ENCODE peak calls at places on chromosomes 11 and 22, in four cellular contexts. S is PC-3, K is BJ, I is kidney epithelial cell. W is an unnamed sample.

GRCh38 chr22:24521791-24522245 is 26.7 kb downstream of the UPB1 start:
- DNase-seq in S (peak), K (no peak), I (peak), W (no peak)

GRCh38 chr11:60874421-60875365 is 7.4 kb downstream of the ZP1 start:
- DNase-seq in S (no peak), K (no peak), I (no peak), W (no peak)

GRCh38 chr11:77181226-77181625 is 53.2 kb downstream of the MYO7A start:
- DNase-seq in S (no peak), K (no peak), I (no peak), W (no peak)

GRCh38 chr11:78223320-78223954 is 34.7 kb downstream of the USP35 start:
- DNase-seq in S (no peak), K (no peak), I (no peak), W (no peak)

GRCh38 chr22:46450931-46451660 is 86.3 kb downstream of the CELSR1 start:
- DNase-seq in S (peak), K (no peak), I (no peak), W (no peak)

GRCh38 chr22:43110927-43111623 is 525 bp downstream of the BIK start:
- DNase-seq in S (peak), K (no peak), I (no peak), W (no peak)

GRCh38 chr22:42270178-42270511 is 308 bp downstream of the TCF20 start:
- DNase-seq in S (peak), K (no peak), I (no peak), W (no peak)

GRCh38 chr22:38871360-38872171 is 450 bp downstream of the CBX6 start:
- DNase-seq in S (no peak), K (no peak), I (no peak), W (no peak)

GRCh38 chr22:37533995-37534394 is 14.8 kb upstream of the CARD10 start:
- DNase-seq in S (peak), K (no peak), I (peak), W (no peak)

GRCh38 chr11:1087961-1088926 is 13.6 kb downstream of the MUC2 start:
- DNase-seq in S (no peak), K (no peak), I (no peak), W (no peak)

GRCh38 chr22:49102367-49102766 is 725.3 kb downstream of the BRD1 start:
- DNase-seq in S (no peak), K (no peak), I (no peak), W (no peak)

GRCh38 chr11:43567396-43567975 is 113.1 kb upstream of the HSD17B12 start:
- DNase-seq in S (peak), K (no peak), I (no peak), W (peak)

GRCh38 chr11:70471254-70471653 is 72.9 kb downstream of the CTTN start:
- DNase-seq in S (peak), K (no peak), I (no peak), W (no peak)

GRCh38 chr22:43158778-43159483 is 7.6 kb downstream of the TSPO start:
- DNase-seq in S (no peak), K (no peak), I (no peak), W (no peak)

GRCh38 chr11:123041185-123041584 is 20.8 kb downstream of the HSPA8 start:
- DNase-seq in S (no peak), K (no peak), I (no peak), W (no peak)

GRCh38 chr11:94781822-94782221 is 13.7 kb downstream of the AMOTL1 start:
- DNase-seq in S (no peak), K (no peak), I (no peak), W (no peak)

DNA sequence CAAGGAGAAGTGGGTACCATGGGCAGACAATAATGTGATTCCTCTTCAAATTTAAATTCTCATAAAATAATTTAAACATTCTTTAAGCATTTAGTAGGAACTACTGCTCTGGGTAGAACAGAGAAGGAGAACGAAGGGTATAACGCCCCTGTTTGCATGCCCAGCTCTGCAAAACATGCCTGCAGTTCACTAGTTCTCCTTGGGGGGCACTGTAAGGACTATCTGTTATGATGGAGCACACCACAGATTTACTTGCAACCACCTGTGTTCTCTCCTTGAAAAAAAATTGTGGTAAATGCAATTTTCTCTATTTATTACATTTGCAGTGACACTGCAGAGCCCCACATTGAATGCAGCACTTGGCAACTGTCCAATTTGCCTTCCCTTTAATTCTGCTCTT is 100.3 kb downstream of the GUCY1A2 start:
- DNase-seq in S (peak), K (no peak), I (no peak), W (no peak)
- TF ChIP-seq CTCF in S (peak), K (peak), I (peak), W (peak)

DNA sequence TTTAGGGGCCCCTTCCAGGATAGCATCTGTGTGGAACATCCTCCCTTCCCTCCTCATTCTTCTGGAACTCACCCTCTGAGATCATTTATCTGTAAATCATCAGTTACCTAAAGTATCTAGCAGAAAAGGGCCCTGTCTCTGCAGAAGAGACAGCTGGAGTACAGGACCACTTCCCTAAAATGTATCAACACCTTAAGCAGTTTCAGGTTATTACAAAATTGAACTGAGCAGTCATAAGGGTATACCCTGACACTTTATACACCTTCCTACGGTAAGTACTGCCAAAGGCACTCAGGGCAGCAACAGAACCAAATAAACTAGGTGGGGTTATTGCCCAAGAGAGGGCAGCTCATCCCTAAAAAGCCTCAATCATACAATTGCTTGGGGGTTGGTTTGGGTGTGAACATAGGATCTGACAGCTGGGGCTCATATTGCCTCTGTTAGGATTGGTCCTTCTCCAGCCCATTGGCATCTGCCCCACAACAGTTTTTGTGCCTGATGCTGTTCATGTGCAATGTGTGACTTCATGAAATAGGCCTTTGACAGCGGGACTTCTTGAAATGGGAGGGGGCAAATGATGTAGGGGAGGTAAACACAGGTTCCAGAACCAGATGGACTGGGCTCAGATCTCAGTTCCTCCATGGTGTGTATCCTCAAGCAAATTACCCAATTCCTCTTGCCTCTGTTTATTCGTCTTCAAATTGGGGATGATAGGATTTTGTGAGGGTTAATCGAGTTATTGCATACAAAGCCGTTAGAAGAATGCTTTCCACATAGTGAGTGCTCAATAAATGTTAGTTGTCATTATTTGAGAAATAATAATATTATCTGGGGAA is 2.9 kb downstream of the POU2AF3 start:
- DNase-seq in S (no peak), K (no peak), I (no peak), W (no peak)
- H3K4me3 ChIP-seq in S (no peak), K (no peak), I (no peak), W (no peak)

DNA sequence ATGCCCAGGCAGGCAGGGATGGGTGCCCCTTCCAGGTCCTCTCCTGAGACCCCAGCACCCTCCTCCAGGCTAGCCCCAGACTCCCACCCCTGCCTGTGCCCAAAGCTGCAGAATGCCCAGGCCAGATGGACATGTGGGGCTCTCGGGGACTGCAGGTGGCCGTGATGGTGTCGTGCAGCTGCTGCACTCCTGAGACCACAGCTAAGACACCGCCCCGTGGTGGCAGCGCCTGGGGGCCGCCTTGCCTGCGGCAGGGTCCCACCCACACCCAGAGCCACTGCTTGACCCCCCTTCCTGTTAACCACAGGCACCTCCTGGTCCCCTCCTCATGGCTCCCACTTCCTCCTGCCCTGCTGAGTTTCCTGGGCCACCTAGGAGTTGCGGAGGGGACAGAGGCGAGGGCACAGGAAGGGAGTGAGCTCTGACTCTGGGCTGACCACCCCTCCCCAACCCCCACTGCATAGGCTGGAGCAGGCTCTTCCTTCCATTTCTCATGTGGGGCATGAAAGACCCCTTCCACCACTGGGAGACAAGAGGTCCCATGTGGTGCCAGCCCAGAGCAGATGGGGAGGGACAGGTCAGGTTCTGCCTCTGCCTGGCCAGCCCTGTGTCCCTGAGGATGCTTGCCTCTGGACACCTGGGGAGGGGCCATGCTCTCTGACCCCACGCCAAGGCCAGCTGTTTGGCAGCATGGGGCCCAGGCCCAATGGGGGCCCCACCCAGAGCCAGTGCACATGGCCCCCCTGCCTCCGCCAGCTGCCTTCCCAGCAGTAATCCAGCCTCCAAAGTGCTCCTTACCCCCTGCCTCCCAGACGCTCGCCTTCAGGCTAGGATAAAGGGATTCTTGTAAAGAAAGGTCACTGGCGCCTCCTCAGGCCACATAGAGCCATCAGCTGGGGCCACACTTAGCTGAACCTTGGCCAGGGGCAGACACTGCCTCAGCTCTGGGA is 29.3 kb downstream of the OSBPL5 start:
- DNase-seq in S (no peak), K (no peak), I (no peak), W (no peak)
- TF ChIP-seq CTCF in S (no peak), K (peak), I (no peak), W (no peak)

DNA sequence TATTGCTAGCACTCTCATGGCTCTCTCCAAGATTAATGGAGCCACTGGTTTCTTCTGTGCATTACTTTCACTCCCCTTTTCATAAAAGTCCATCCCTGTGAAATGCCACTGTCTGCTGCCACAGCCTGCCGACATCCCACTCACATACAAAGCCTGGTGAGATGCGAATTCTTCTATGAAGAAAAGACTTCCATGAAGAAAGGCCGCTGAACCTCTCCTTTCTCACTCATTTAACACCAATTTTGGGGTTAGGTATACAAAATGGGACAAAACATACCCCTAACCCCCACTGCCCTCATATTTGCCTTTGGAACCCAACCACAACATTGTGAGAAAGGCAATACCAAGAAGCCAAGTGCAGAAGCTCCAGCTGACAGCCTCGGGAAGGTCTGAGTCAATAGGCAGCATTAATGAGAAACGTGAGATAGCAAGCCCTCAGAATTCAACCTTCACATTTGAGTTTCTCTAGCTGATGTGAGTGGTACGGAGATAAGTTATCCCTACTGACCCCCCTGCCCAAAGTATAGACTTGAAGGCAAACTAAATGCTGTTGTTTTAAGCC is 156.4 kb downstream of the ATG16L2 start:
- DNase-seq in S (no peak), K (no peak), I (no peak), W (no peak)
- H3K4me3 ChIP-seq in S (no peak), K (no peak), I (no peak), W (no peak)

DNA sequence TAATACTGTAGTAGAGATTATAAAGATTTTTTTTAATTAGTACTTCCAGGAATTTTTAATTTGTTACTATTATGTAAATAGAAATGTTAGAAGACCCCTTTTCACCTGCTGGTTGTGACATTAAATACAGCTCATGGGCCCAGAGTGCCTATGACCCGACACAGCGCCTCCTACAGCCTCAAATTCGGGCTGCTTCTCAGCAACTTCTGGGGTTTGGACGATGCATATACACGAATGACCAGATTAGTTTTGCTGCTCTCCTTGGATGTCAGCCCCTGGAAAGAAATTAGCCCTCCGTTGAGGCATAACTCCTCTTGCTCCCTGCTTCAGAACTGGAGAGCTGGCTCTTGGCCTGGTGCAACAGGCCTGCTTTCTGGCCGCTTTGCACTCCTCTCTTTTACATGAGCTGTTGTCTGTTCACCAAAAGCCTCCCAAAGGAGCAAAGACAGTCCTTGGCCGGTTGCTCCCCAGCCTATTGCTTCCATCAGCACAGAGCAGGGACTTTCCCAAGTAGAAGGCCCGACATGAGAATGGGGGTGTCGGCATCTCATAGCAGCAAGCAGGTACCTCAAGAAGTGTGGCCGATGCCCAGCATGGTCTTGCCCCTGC is 3.3 kb downstream of the TECTA start:
- DNase-seq in S (no peak), K (no peak), I (no peak), W (no peak)
- TF ChIP-seq CTCF in S (peak), K (no peak), I (no peak), W (no peak)